ENCODE peak calls at places on chromosomes 7 and 10, in four cellular contexts. E is CD4-positive, alpha-beta T cell; Z is sciatic nerve; U is activated T-cell treated with anti-CD3 and anti-CD28 coated beads, Interleukin-2, amount 50 U/mL, for 72 hours. Y is an unnamed sample.

GRCh38 chr10:29956335-29956924 is 103.0 kb downstream of the JCAD start:
- DNase-seq in E (no peak), Z (no peak), U (no peak), Y (no peak)

GRCh38 chr7:130288829-130289228 is 4.1 kb upstream of the CPA4 start:
- DNase-seq in E (no peak), Z (no peak), U (no peak), Y (no peak)

GRCh38 chr10:118958984-118959916 is 70.3 kb upstream of the NANOS1 start:
- DNase-seq in E (no peak), Z (peak), U (no peak), Y (no peak)

GRCh38 chr10:101233443-101233842 is 4.2 kb upstream of the LBX1 start:
- DNase-seq in E (no peak), Z (no peak), U (no peak), Y (no peak)

GRCh38 chr7:44377681-44378421 is 52.5 kb upstream of the CAMK2B start:
- DNase-seq in E (no peak), Z (no peak), U (no peak), Y (peak)

GRCh38 chr10:84511106-84511505 is 182.7 kb downstream of the CCSER2 start:
- DNase-seq in E (no peak), Z (no peak), U (no peak), Y (no peak)

GRCh38 chr10:132438091-132439024 is 41.4 kb downstream of the PWWP2B start:
- DNase-seq in E (no peak), Z (no peak), U (no peak), Y (no peak)

GRCh38 chr10:129718548-129719414 is 245.3 kb downstream of the EBF3 start:
- DNase-seq in E (no peak), Z (no peak), U (no peak), Y (no peak)

GRCh38 chr10:70418229-70418628 is 14.3 kb downstream of the EIF4EBP2 start:
- DNase-seq in E (no peak), Z (no peak), U (peak), Y (no peak)

GRCh38 chr10:62093863-62094291 is 174.8 kb downstream of the RTKN2 start:
- DNase-seq in E (no peak), Z (no peak), U (no peak), Y (no peak)

GRCh38 chr7:151987748-151988529 is 31.7 kb downstream of the GALNTL5 start:
- DNase-seq in E (no peak), Z (no peak), U (no peak), Y (no peak)

GRCh38 chr10:124091646-124092269 is 1.6 kb downstream of the CHST15 start:
- DNase-seq in E (no peak), Z (peak), U (no peak), Y (no peak)

GRCh38 chr7:35253182-35253679 is 669 bp downstream of the TBX20 start:
- DNase-seq in E (no peak), Z (no peak), U (no peak), Y (no peak)

GRCh38 chr10:92571649-92572048 is 2.2 kb downstream of the IDE start:
- DNase-seq in E (no peak), Z (no peak), U (no peak), Y (no peak)

GRCh38 chr10:14032406-14032998 is 298.2 kb downstream of the FRMD4A start:
- DNase-seq in E (peak), Z (no peak), U (peak), Y (no peak)

GRCh38 chr7:131501422-131501821 is 55.0 kb downstream of the PODXL start:
- DNase-seq in E (no peak), Z (no peak), U (peak), Y (no peak)

GRCh38 chr10:35696392-35696791 is 54.3 kb upstream of the FZD8 start:
- DNase-seq in E (no peak), Z (no peak), U (no peak), Y (no peak)

GRCh38 chr7:47941136-47941844 is 7.0 kb downstream of the PKD1L1 start:
- DNase-seq in E (no peak), Z (no peak), U (no peak), Y (no peak)

GRCh38 chr10:60353519-60354258 is 36.0 kb downstream of the ANK3 start:
- DNase-seq in E (no peak), Z (no peak), U (no peak), Y (no peak)

GRCh38 chr7:1897861-1898627 is 228.0 kb downstream of the ELFN1 start:
- DNase-seq in E (no peak), Z (no peak), U (no peak), Y (no peak)

GRCh38 chr10:131061221-131061620 is 250.3 kb downstream of the TCERG1L start:
- DNase-seq in E (no peak), Z (no peak), U (no peak), Y (no peak)

GRCh38 chr10:1643161-1643910 is 94.0 kb downstream of the ADARB2 start:
- DNase-seq in E (no peak), Z (no peak), U (peak), Y (peak)

GRCh38 chr7:32616625-32617024 is 121.3 kb downstream of the AVL9 start:
- DNase-seq in E (no peak), Z (peak), U (no peak), Y (no peak)

GRCh38 chr7:141433698-141434097 is 117.5 kb upstream of the AGK start:
- DNase-seq in E (no peak), Z (no peak), U (no peak), Y (no peak)